ENCODE peak calls at places on chromosomes 11 and 22, in seven cellular contexts. A is cardiac fibroblast, W is fibroblast of pulmonary artery, Q is AG04450, U is colonic mucosa, X is epithelial cell of esophagus, G is stomach. C is an unnamed sample.

GRCh38 chr22:20247010-20247505 is 21.1 kb downstream of the RTN4R start:
- DNase-seq in A (peak; percentile 39), W (no peak), Q (no peak), U (no peak), X (no peak), G (no peak), C (no peak)

GRCh38 chr22:43365715-43366440 is 22.7 kb upstream of the SCUBE1 start:
- DNase-seq in A (no peak), W (no peak), Q (no peak), U (no peak), X (no peak), G (no peak), C (no peak)

GRCh38 chr11:134391170-134391569 is 20.9 kb downstream of the B3GAT1 start:
- DNase-seq in A (no peak), W (no peak), Q (no peak), U (no peak), X (no peak), G (no peak), C (no peak)

GRCh38 chr11:123773959-123774358 is 19.6 kb upstream of the OR6X1 start:
- DNase-seq in A (no peak), W (no peak), Q (no peak), U (no peak), X (no peak), G (no peak), C (no peak)

GRCh38 chr11:104572279-104572678 is 326.0 kb downstream of the CASP12 start:
- DNase-seq in A (no peak), W (peak; percentile 11), Q (no peak), U (no peak), X (peak; percentile 11), G (no peak), C (no peak)

GRCh38 chr11:115168229-115168671 is 336.0 kb downstream of the CADM1 start:
- DNase-seq in A (no peak), W (no peak), Q (no peak), U (no peak), X (peak; percentile 10), G (no peak), C (no peak)

GRCh38 chr22:21646608-21647590 is 4.8 kb downstream of the SDF2L1 start:
- DNase-seq in A (peak; percentile 88), W (peak; percentile 88), Q (peak; percentile 56), U (peak; percentile 84), X (peak; percentile 86), G (peak; percentile 83), C (peak; percentile 73)

GRCh38 chr11:96282846-96283245 is 60.1 kb downstream of the MAML2 start:
- DNase-seq in A (no peak), W (no peak), Q (no peak), U (no peak), X (no peak), G (no peak), C (no peak)

GRCh38 chr22:19810381-19811141 is 44.1 kb downstream of the GNB1L start:
- DNase-seq in A (peak; percentile 54), W (peak; percentile 53), Q (peak; percentile 33), U (no peak), X (no peak), G (no peak), C (peak; percentile 90)

GRCh38 chr11:99098258-99098657 is 77.5 kb downstream of the CNTN5 start:
- DNase-seq in A (no peak), W (no peak), Q (no peak), U (no peak), X (no peak), G (no peak), C (no peak)

GRCh38 chr11:78773077-78773476 is 198.4 kb upstream of the NARS2 start:
- DNase-seq in A (no peak), W (no peak), Q (no peak), U (no peak), X (peak; percentile 27), G (no peak), C (no peak)

GRCh38 chr22:28884754-28885375 is 1.5 kb downstream of the ZNRF3 start:
- DNase-seq in A (no peak), W (no peak), Q (no peak), U (peak; percentile 41), X (peak; percentile 19), G (no peak), C (no peak)

GRCh38 chr22:28883917-28884753 is 763 bp downstream of the ZNRF3 start:
- DNase-seq in A (peak; percentile 50), W (peak; percentile 52), Q (no peak), U (peak; percentile 51), X (peak; percentile 64), G (peak; percentile 43), C (no peak)

GRCh38 chr22:28883657-28883916 is 215 bp downstream of the ZNRF3 start:
- DNase-seq in A (no peak), W (no peak), Q (no peak), U (no peak), X (no peak), G (no peak), C (no peak)

GRCh38 chr22:28882545-28882877 is 861 bp upstream of the ZNRF3 start:
- DNase-seq in A (peak; percentile 48), W (peak; percentile 18), Q (no peak), U (no peak), X (no peak), G (no peak), C (no peak)

DNA sequence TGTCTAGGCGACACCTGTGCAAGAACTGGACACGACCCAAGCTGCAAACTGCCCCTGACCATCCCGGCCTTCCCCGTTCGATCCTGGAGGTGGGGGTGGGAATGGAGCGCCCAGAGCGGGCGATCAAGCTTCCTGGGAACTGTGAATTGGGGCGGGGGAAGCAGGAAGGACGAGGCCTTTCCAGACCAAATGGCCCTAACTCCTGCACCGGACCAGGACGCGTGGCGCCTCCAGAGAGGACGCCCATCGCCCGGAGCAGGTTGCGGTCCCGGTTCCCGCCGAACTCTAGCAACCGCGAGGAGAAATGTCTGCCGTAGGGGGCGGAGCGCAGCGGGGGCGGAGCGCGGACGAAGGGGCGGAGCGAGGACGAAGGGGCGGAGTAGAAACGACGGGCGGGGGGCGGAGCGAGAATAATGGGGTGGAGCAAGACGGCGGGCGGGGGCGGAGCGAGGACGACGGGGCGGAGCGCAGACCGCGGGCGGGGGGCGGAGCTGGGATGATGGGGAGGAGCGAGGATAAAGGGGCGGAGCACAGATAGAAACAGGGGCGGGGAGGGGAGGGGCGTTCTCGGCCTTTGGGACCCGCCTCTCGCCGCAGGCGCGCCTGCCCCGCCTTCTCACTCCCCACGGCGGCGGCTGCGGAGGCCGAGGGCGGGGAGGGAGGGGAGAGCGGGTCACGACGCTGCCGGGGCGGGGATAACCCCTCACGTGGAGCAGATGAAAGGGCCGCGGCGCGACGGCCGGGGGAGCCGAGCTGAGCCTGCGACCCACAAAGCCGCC is at the start of gene ZNRF3:
- DNase-seq in A (peak; percentile 97), W (peak; percentile 96), Q (peak; percentile 88), U (peak; percentile 94), X (peak; percentile 94), G (peak; percentile 95), C (peak; percentile 78)
- H3K4me3 ChIP-seq in A (peak within 1 kb of the TSS; percentile 64), W (peak within 1 kb of the TSS; percentile 75), Q (peak within 1 kb of the TSS; percentile 74), U (peak within 1 kb of the TSS; percentile 59), X (peak within 1 kb of the TSS; percentile 61), G (peak within 1 kb of the TSS; percentile 63), C (peak within 1 kb of the TSS; percentile 64)

GRCh38 chr11:13207270-13207664 is 70.3 kb upstream of the BMAL1 start:
- DNase-seq in A (peak; percentile 26), W (no peak), Q (no peak), U (no peak), X (peak; percentile 45), G (no peak), C (no peak)
- H3K4me3 ChIP-seq in A (peak overlapping the region; percentile 6), W (no peak overlapping the region), Q (no peak overlapping the region), U (peak overlapping the region; percentile 22), X (no peak overlapping the region), G (peak overlapping the region; percentile 42), C (no peak overlapping the region)

DNA sequence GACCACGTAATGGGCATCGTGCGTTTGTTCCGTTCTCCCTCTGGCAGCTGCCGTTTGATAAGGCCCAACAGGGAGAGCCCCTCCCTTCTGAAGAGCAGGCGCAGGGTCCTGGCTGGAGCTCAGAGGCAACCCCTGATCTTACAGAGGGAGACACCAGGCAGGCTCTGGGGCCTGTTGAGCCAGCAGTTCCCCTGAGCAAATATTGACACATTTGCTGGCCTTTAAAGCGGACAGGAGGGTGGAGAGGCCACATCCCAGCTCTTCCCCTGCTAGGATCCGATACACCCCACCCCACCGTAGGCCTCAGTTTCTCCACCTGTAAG is 11.8 kb upstream of the C1QTNF6 start:
- DNase-seq in A (no peak), W (no peak), Q (no peak), U (peak; percentile 70), X (no peak), G (no peak), C (no peak)
- H3K4me3 ChIP-seq in A (no peak overlapping the region), W (peak overlapping the region; percentile 14), Q (peak overlapping the region; percentile 47), U (peak overlapping the region; percentile 43), X (peak overlapping the region; percentile 84), G (peak overlapping the region; percentile 60), C (no peak overlapping the region)

DNA sequence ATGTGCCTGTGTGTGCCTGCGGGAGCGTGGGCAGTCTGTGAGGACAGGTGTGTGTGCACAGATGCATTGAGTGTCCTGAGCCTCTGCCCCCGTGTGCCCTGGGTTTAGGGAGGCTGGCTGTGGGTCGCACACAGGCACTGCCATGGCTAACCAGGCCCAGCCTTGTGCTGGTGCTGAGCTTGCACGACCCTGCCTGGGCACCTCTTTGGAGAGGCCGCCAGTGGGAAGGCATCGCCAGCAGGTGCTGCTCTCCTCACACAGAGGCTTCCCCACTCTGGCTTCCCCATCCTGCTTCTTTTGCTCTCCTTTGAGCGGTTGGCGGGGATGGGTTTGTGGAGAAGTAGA is 4.1 kb downstream of the WNT7B start:
- DNase-seq in A (no peak), W (no peak), Q (no peak), U (no peak), X (no peak), G (no peak), C (no peak)
- H3K4me3 ChIP-seq in A (no peak overlapping the region), W (no peak overlapping the region), Q (no peak overlapping the region), U (no peak overlapping the region), X (no peak overlapping the region), G (no peak overlapping the region), C (peak overlapping the region; percentile 61)

GRCh38 chr11:109996060-109996459 is 97.1 kb upstream of the ZC3H12C start:
- DNase-seq in A (no peak), W (no peak), Q (no peak), U (no peak), X (no peak), G (no peak), C (no peak)
- H3K4me3 ChIP-seq in A (no peak overlapping the region), W (no peak overlapping the region), Q (no peak overlapping the region), U (no peak overlapping the region), X (no peak overlapping the region), G (no peak overlapping the region), C (no peak overlapping the region)

DNA sequence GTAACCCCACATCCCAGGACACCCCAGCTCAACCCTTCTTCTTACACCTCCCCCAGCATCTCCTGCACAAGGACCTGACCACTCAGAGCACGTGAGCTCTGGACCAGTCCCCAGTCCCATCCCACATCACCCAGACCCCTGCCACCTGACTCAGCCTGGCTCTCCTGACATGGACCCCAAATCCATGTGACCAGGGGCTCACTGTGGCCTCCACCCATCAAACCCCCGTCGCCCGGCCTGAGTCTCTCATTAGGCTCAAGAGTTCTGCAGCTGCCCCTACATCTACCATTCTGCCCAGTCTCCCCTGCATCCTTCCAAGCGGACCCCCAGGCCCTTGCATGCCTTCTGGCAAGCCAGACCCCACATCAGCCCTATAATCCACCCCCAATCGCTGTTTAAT is 1.9 kb upstream of the LIF start:
- DNase-seq in A (no peak), W (no peak), Q (no peak), U (no peak), X (no peak), G (no peak), C (no peak)
- H3K4me3 ChIP-seq in A (no peak overlapping the region), W (no peak overlapping the region), Q (no peak overlapping the region), U (no peak overlapping the region), X (no peak overlapping the region), G (no peak overlapping the region), C (no peak overlapping the region)